ENCODE peak calls at places on chromosomes 7 and 10, in nine cellular contexts. One of them, this sample, is unnamed.

GRCh38 chr7:69213882-69214281 is 384.4 kb upstream of the AUTS2 start:
- DNase-seq in mesothelial cell of epicardium: no peak
- DNase-seq in mucosa of descending colon: no peak
- DNase-seq in HFFc6: no peak
- DNase-seq in AG10803: peak; percentile 77
- DNase-seq in nephron progenitor cell: no peak
- DNase-seq in right lobe of liver: no peak
- DNase-seq in uterus: no peak
- DNase-seq in progenitor cell of endocrine pancreas: no peak
- DNase-seq in this sample: no peak

GRCh38 chr7:85695041-85695990 is 508.5 kb upstream of the SEMA3D start:
- DNase-seq in mesothelial cell of epicardium: no peak
- DNase-seq in mucosa of descending colon: no peak
- DNase-seq in HFFc6: peak; percentile 40
- DNase-seq in AG10803: peak; percentile 43
- DNase-seq in nephron progenitor cell: no peak
- DNase-seq in right lobe of liver: no peak
- DNase-seq in uterus: no peak
- DNase-seq in progenitor cell of endocrine pancreas: no peak
- DNase-seq in this sample: no peak

GRCh38 chr7:22639400-22639799 is 87.6 kb upstream of the IL6 start:
- DNase-seq in mesothelial cell of epicardium: no peak
- DNase-seq in mucosa of descending colon: no peak
- DNase-seq in HFFc6: no peak
- DNase-seq in AG10803: no peak
- DNase-seq in nephron progenitor cell: no peak
- DNase-seq in right lobe of liver: no peak
- DNase-seq in uterus: no peak
- DNase-seq in progenitor cell of endocrine pancreas: no peak
- DNase-seq in this sample: no peak

GRCh38 chr7:110446658-110447057 is 644.3 kb upstream of the LRRN3 start:
- DNase-seq in mesothelial cell of epicardium: no peak
- DNase-seq in mucosa of descending colon: no peak
- DNase-seq in HFFc6: no peak
- DNase-seq in AG10803: no peak
- DNase-seq in nephron progenitor cell: no peak
- DNase-seq in right lobe of liver: no peak
- DNase-seq in uterus: no peak
- DNase-seq in progenitor cell of endocrine pancreas: no peak
- DNase-seq in this sample: no peak

GRCh38 chr7:143975617-143976016 is 21.0 kb downstream of the OR2F1 start:
- DNase-seq in mesothelial cell of epicardium: no peak
- DNase-seq in mucosa of descending colon: no peak
- DNase-seq in HFFc6: peak; percentile 12
- DNase-seq in AG10803: no peak
- DNase-seq in nephron progenitor cell: no peak
- DNase-seq in right lobe of liver: no peak
- DNase-seq in uterus: no peak
- DNase-seq in progenitor cell of endocrine pancreas: no peak
- DNase-seq in this sample: no peak

GRCh38 chr7:37342170-37342569 is 106.5 kb downstream of the ELMO1 start:
- DNase-seq in mesothelial cell of epicardium: no peak
- DNase-seq in mucosa of descending colon: no peak
- DNase-seq in HFFc6: no peak
- DNase-seq in AG10803: no peak
- DNase-seq in nephron progenitor cell: no peak
- DNase-seq in right lobe of liver: no peak
- DNase-seq in uterus: no peak
- DNase-seq in progenitor cell of endocrine pancreas: no peak
- DNase-seq in this sample: no peak

GRCh38 chr7:71278301-71278700 is 146.4 kb downstream of the GALNT17 start:
- DNase-seq in mesothelial cell of epicardium: no peak
- DNase-seq in mucosa of descending colon: no peak
- DNase-seq in HFFc6: no peak
- DNase-seq in AG10803: no peak
- DNase-seq in nephron progenitor cell: no peak
- DNase-seq in right lobe of liver: no peak
- DNase-seq in uterus: no peak
- DNase-seq in progenitor cell of endocrine pancreas: no peak
- DNase-seq in this sample: no peak

GRCh38 chr10:83988435-83988834 is 150.9 kb upstream of the GHITM start:
- DNase-seq in mesothelial cell of epicardium: no peak
- DNase-seq in mucosa of descending colon: no peak
- DNase-seq in HFFc6: no peak
- DNase-seq in AG10803: no peak
- DNase-seq in nephron progenitor cell: no peak
- DNase-seq in right lobe of liver: no peak
- DNase-seq in uterus: no peak
- DNase-seq in progenitor cell of endocrine pancreas: no peak
- DNase-seq in this sample: no peak

GRCh38 chr10:458466-458865 is 231.0 kb downstream of the DIP2C start:
- DNase-seq in mesothelial cell of epicardium: no peak
- DNase-seq in mucosa of descending colon: no peak
- DNase-seq in HFFc6: no peak
- DNase-seq in AG10803: no peak
- DNase-seq in nephron progenitor cell: peak; percentile 52
- DNase-seq in right lobe of liver: no peak
- DNase-seq in uterus: no peak
- DNase-seq in progenitor cell of endocrine pancreas: no peak
- DNase-seq in this sample: peak; percentile 33

GRCh38 chr10:83432296-83433045 is 706.8 kb upstream of the GHITM start:
- DNase-seq in mesothelial cell of epicardium: no peak
- DNase-seq in mucosa of descending colon: no peak
- DNase-seq in HFFc6: no peak
- DNase-seq in AG10803: peak; percentile 24
- DNase-seq in nephron progenitor cell: no peak
- DNase-seq in right lobe of liver: no peak
- DNase-seq in uterus: no peak
- DNase-seq in progenitor cell of endocrine pancreas: no peak
- DNase-seq in this sample: no peak

GRCh38 chr10:88064608-88065383 is 201.4 kb downstream of the PTEN start:
- DNase-seq in mesothelial cell of epicardium: no peak
- DNase-seq in mucosa of descending colon: no peak
- DNase-seq in HFFc6: no peak
- DNase-seq in AG10803: peak; percentile 93
- DNase-seq in nephron progenitor cell: no peak
- DNase-seq in right lobe of liver: peak; percentile 80
- DNase-seq in uterus: peak; percentile 65
- DNase-seq in progenitor cell of endocrine pancreas: no peak
- DNase-seq in this sample: no peak

DNA sequence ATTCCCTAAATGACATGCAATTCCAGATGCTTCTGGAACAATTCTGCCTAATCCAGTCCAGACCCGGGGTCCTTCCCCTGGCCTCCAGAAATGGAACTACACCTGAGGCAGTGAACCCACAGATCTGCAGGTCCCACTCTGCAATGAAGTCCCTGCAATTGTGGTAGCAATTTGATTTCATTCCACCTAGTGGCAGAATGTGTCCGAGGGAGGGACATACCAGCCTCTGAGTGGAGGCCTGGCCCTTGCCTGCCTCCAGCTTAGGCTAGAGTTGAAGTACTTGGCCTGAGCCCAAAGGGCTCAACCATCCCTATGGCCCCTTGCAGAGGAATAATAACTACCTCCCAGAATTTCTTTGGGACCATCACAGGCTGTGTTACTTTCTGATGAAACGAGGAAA is 4.2 kb upstream of the CEP41 start:
- DNase-seq in mesothelial cell of epicardium: no peak
- DNase-seq in mucosa of descending colon: no peak
- DNase-seq in HFFc6: no peak
- DNase-seq in AG10803: no peak
- DNase-seq in nephron progenitor cell: no peak
- DNase-seq in right lobe of liver: no peak
- DNase-seq in uterus: no peak
- DNase-seq in progenitor cell of endocrine pancreas: no peak
- DNase-seq in this sample: no peak
- TF ChIP-seq CTCF in mesothelial cell of epicardium: no peak
- TF ChIP-seq CTCF in mucosa of descending colon: no peak
- TF ChIP-seq CTCF in HFFc6: peak; percentile 9
- TF ChIP-seq CTCF in AG10803: peak; percentile 9
- TF ChIP-seq CTCF in nephron progenitor cell: no peak
- TF ChIP-seq CTCF in right lobe of liver: no peak
- TF ChIP-seq CTCF in uterus: no peak
- TF ChIP-seq CTCF in progenitor cell of endocrine pancreas: no peak
- TF ChIP-seq CTCF in this sample: no peak

DNA sequence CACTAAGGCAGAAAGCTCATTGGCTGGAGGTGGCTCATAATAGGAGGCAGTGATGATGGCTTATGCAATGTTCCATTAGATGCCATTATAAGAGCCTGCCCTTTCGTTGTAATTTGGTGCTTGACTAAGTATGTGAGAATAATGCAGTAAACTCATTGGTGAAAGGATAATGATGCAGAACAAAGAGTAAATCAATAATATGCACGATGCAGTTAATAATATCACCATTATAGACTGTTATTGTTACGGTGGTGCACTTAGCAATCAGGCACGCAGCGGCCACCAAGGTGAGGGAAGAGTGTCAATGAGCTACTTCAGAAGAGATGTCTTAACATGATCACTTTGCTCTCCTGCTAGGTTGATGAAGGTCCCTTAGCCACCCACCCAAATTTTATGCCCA is 545.9 kb downstream of the KCNMA1 start:
- DNase-seq in mesothelial cell of epicardium: no peak
- DNase-seq in mucosa of descending colon: no peak
- DNase-seq in HFFc6: no peak
- DNase-seq in AG10803: no peak
- DNase-seq in nephron progenitor cell: no peak
- DNase-seq in right lobe of liver: no peak
- DNase-seq in uterus: no peak
- DNase-seq in progenitor cell of endocrine pancreas: no peak
- DNase-seq in this sample: no peak
- TF ChIP-seq CTCF in mesothelial cell of epicardium: no peak
- TF ChIP-seq CTCF in mucosa of descending colon: no peak
- TF ChIP-seq CTCF in HFFc6: no peak
- TF ChIP-seq CTCF in AG10803: no peak
- TF ChIP-seq CTCF in nephron progenitor cell: no peak
- TF ChIP-seq CTCF in right lobe of liver: no peak
- TF ChIP-seq CTCF in uterus: no peak
- TF ChIP-seq CTCF in progenitor cell of endocrine pancreas: no peak
- TF ChIP-seq CTCF in this sample: no peak

GRCh38 chr10:133258818-133259602 is 17.7 kb downstream of the ADAM8 start:
- DNase-seq in mesothelial cell of epicardium: no peak
- DNase-seq in mucosa of descending colon: peak; percentile 86
- DNase-seq in HFFc6: peak; percentile 99
- DNase-seq in AG10803: peak; percentile 99
- DNase-seq in nephron progenitor cell: no peak
- DNase-seq in right lobe of liver: peak; percentile 69
- DNase-seq in uterus: peak; percentile 57
- DNase-seq in progenitor cell of endocrine pancreas: no peak
- DNase-seq in this sample: peak; percentile 90
- TF ChIP-seq CTCF in mesothelial cell of epicardium: no peak
- TF ChIP-seq CTCF in mucosa of descending colon: no peak
- TF ChIP-seq CTCF in HFFc6: no peak
- TF ChIP-seq CTCF in AG10803: no peak
- TF ChIP-seq CTCF in nephron progenitor cell: no peak
- TF ChIP-seq CTCF in right lobe of liver: no peak
- TF ChIP-seq CTCF in uterus: no peak
- TF ChIP-seq CTCF in progenitor cell of endocrine pancreas: no peak
- TF ChIP-seq CTCF in this sample: no peak

GRCh38 chr10:48535416-48536225 is 69.3 kb downstream of the ARHGAP22 start:
- DNase-seq in mesothelial cell of epicardium: no peak
- DNase-seq in mucosa of descending colon: no peak
- DNase-seq in HFFc6: no peak
- DNase-seq in AG10803: no peak
- DNase-seq in nephron progenitor cell: no peak
- DNase-seq in right lobe of liver: no peak
- DNase-seq in uterus: no peak
- DNase-seq in progenitor cell of endocrine pancreas: no peak
- DNase-seq in this sample: peak; percentile 56
- TF ChIP-seq CTCF in mesothelial cell of epicardium: no peak
- TF ChIP-seq CTCF in mucosa of descending colon: no peak
- TF ChIP-seq CTCF in HFFc6: peak; percentile 33
- TF ChIP-seq CTCF in AG10803: no peak
- TF ChIP-seq CTCF in nephron progenitor cell: no peak
- TF ChIP-seq CTCF in right lobe of liver: no peak
- TF ChIP-seq CTCF in uterus: no peak
- TF ChIP-seq CTCF in progenitor cell of endocrine pancreas: peak; percentile 24
- TF ChIP-seq CTCF in this sample: no peak

This sample was measured in coronary artery.